ENCODE peak calls at places on chromosomes 16 and 17, in four cellular contexts. E is K562, N is A549, B is HepG2. H is an unnamed sample.

GRCh38 chr17:83062818-83063671 is 16.4 kb upstream of the METRNL start:
- DNase-seq in E (no peak), N (no peak), B (no peak), H (no peak)

GRCh38 chr16:54284319-54284930 is 2.2 kb downstream of the IRX3 start:
- DNase-seq in E (no peak), N (no peak), B (no peak), H (peak; percentile 80)

GRCh38 chr16:79767597-79768280 is 167.2 kb upstream of the MAF start:
- DNase-seq in E (no peak), N (no peak), B (peak; percentile 40), H (no peak)

GRCh38 chr17:79785017-79785899 is 7.3 kb downstream of the CBX2 start:
- DNase-seq in E (no peak), N (no peak), B (no peak), H (no peak)

GRCh38 chr17:78307887-78308633 is 51.8 kb downstream of the SOCS3 start:
- DNase-seq in E (peak; percentile 35), N (no peak), B (peak; percentile 60), H (no peak)

GRCh38 chr17:48095611-48096010 is 5.7 kb downstream of the CBX1 start:
- DNase-seq in E (no peak), N (no peak), B (no peak), H (no peak)

GRCh38 chr17:13182854-13183253 is 165.0 kb upstream of the ELAC2 start:
- DNase-seq in E (no peak), N (no peak), B (peak; percentile 46), H (no peak)

GRCh38 chr16:59210955-59211541 is 476.9 kb upstream of the GOT2 start:
- DNase-seq in E (no peak), N (peak; percentile 27), B (peak; percentile 92), H (no peak)

GRCh38 chr16:14409563-14409962 is 220.5 kb downstream of the PARN start:
- DNase-seq in E (no peak), N (no peak), B (peak; percentile 72), H (peak; percentile 4)

GRCh38 chr17:80284631-80285030 is 24.0 kb downstream of the RNF213 start:
- DNase-seq in E (peak; percentile 76), N (no peak), B (no peak), H (peak; percentile 59)

GRCh38 chr16:813204-813915 is 12.8 kb upstream of the GNG13 start:
- DNase-seq in E (peak; percentile 84), N (peak; percentile 63), B (peak; percentile 12), H (no peak)

GRCh38 chr16:53829186-53829747 is 125.3 kb downstream of the FTO start:
- DNase-seq in E (no peak), N (no peak), B (no peak), H (no peak)

GRCh38 chr16:25692307-25692706 is 548 bp downstream of the HS3ST4 start:
- DNase-seq in E (no peak), N (no peak), B (no peak), H (no peak)

DNA sequence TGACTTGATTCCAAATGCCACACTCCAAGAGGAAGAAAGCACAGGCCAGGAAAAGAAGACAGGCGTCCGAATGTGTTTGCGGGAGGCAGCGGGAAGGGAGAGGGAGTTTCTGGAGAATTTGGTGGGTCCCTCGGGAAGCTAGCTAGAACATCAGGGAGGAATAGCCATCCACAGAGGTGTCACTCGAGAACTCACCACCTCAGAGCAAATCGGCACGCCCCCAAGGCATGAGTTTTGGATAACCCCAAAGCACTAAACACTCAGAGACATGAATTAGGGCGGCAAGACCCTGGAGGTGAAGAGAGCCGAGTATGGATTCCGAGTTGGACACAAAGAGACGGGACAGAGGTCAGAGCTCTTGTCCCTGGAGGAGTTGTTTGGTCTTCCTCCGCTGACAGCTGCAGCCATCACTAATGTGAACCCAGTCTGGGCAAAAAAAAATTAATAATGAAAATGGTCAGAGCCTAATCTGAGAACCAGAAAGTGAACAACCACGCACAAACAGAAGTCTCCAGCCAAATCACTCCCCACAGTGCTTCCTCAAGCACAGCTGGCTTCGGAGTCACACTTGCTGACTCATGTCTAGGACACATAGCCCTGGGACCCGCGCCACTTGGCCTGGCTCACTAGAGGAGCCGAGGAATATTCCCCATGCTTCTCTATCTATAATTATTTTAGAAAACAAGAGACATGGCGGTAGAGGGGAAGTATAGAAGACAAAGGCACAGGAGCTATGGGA is 109.3 kb downstream of the ZFHX3 start:
- DNase-seq in E (no peak), N (peak; percentile 51), B (no peak), H (no peak)
- TF ChIP-seq MAX in E (no peak), N (no peak), B (no peak), H (no peak)

GRCh38 chr16:88478115-88478514 is 25.0 kb downstream of the ZFPM1 start:
- DNase-seq in E (no peak), N (no peak), B (no peak), H (peak; percentile 70)
- TF ChIP-seq MYC in E (no peak), N (no peak), B (no peak), H (no peak)

DNA sequence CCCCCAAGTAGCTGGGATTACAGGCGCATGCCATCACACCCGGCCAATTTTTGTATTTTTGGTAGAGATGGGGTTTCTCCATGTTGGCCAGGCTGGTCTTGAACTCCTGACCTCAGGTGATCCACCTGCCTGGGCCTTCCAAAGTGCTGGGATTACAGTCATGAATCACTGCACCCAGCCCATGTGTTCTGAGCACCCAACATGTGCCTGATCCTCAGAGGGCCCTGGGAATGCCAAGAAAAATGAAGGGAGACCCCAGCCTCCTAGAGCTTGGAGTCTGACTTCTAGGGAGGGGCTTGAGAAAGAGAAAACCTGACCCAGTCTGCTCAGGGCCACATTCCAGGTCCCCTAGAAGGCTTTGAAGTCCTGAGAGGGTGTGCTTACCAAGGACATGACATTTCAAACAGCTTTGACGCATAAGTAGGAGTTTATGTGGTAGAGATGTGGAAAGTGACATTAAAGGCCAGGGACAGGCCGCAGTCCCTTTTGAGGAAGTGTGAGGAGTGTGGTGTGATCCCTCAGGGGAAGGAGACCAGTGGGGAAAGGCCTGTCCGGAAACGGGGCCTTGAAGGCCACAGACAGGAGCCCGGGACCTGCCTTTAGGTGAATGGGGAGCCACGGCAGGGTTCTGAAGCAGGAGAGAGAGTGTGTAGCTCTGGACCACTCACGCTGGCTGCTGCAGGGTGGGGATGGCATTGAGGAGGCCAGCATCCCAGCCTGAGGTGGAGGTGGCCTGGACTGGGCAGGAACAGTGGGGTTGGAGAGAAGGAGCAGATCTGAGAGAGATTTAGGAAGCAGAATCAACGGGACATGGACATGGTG is 1.0 kb upstream of the CCL22 start:
- DNase-seq in E (no peak), N (no peak), B (peak; percentile 46), H (peak; percentile 88)
- H3K4me3 ChIP-seq in E (no peak overlapping the region), N (no peak overlapping the region), B (no peak overlapping the region), H (no peak overlapping the region)

GRCh38 chr17:29210879-29211278 is 30.7 kb upstream of the MYO18A start:
- DNase-seq in E (no peak), N (no peak), B (no peak), H (no peak)

GRCh38 chr17:29214215-29215146 is 32.2 kb upstream of the CRYBA1 start:
- DNase-seq in E (no peak), N (no peak), B (no peak), H (peak; percentile 35)

GRCh38 chr17:29212094-29212631 is 32.0 kb upstream of the MYO18A start:
- DNase-seq in E (no peak), N (no peak), B (no peak), H (no peak)

GRCh38 chr17:29215174-29215573 is 31.5 kb upstream of the CRYBA1 start:
- DNase-seq in E (no peak), N (no peak), B (no peak), H (no peak)

GRCh38 chr17:29212681-29213121 is 32.5 kb upstream of the MYO18A start:
- DNase-seq in E (no peak), N (no peak), B (peak; percentile 20), H (no peak)
- TF ChIP-seq MAX in E (no peak), N (no peak), B (no peak), H (no peak)

GRCh38 chr17:29019475-29020181 is 13.8 kb upstream of the SEZ6 start:
- DNase-seq in E (no peak), N (no peak), B (no peak), H (no peak)
- TF ChIP-seq MYC in E (no peak), N (no peak), B (peak; percentile 29), H (no peak)